ENCODE peak calls at places on chromosomes 16 and 17, in nine cellular contexts. P is stimulated activated CD4-positive, alpha-beta T cell treated with anti-CD3 and anti-CD28 coated beads, Interleukin-15, amount 100 ng/mL, for 1 hour; D is T-cell; C is head of caudate nucleus; G is H4; U is A673; V is lower lobe of right lung; I is kidney; X is iPS DF 6.9. E is an unnamed sample.

GRCh38 chr16:86723699-86724098 is 145.3 kb downstream of the FOXL1 start:
- DNase-seq in V (no peak), X (no peak), P (no peak), C (no peak), G (no peak), U (no peak), I (no peak), D (no peak), E (no peak)

GRCh38 chr17:20562587-20562986 is 16.9 kb upstream of the CDRT15L2 start:
- DNase-seq in G (no peak), C (no peak), D (no peak), U (no peak), I (no peak), V (no peak), X (no peak), P (no peak), E (no peak)

GRCh38 chr17:42775534-42776098 is 2.4 kb downstream of the VPS25 start:
- DNase-seq in P (no peak), X (no peak), I (peak), V (no peak), C (no peak), U (no peak), D (no peak), G (no peak), E (no peak)

GRCh38 chr17:31824771-31825360 is 34.2 kb downstream of the COPRS start:
- DNase-seq in P (no peak), V (no peak), C (no peak), U (peak), G (no peak), X (no peak), D (no peak), I (no peak), E (no peak)

GRCh38 chr16:28186752-28187151 is 25.0 kb downstream of the XPO6 start:
- DNase-seq in V (no peak), U (peak), P (no peak), X (no peak), G (no peak), D (no peak), I (no peak), C (no peak), E (no peak)

GRCh38 chr16:19374402-19374801 is 43.3 kb upstream of the TMC5 start:
- DNase-seq in V (no peak), C (no peak), G (no peak), D (no peak), P (no peak), X (no peak), I (no peak), U (no peak), E (no peak)

GRCh38 chr16:87212026-87212425 is 105.2 kb downstream of the C16orf95 start:
- DNase-seq in X (no peak), V (no peak), I (no peak), D (no peak), U (no peak), C (no peak), G (no peak), P (no peak), E (no peak)

GRCh38 chr16:25217119-25217511 is 368 bp downstream of the AQP8 start:
- DNase-seq in D (no peak), U (no peak), P (no peak), C (no peak), X (no peak), I (no peak), G (no peak), V (no peak), E (no peak)

GRCh38 chr16:87003414-87003755 is 313.8 kb downstream of the C16orf95 start:
- DNase-seq in U (no peak), I (no peak), V (no peak), D (no peak), C (no peak), G (no peak), X (no peak), P (no peak), E (no peak)

GRCh38 chr16:12801511-12802042 is 2.1 kb downstream of the CPPED1 start:
- DNase-seq in V (no peak), C (no peak), G (no peak), D (no peak), I (no peak), X (no peak), U (no peak), P (no peak), E (no peak)

E was measured in NT2/D1.